ENCODE peak calls at places on chromosomes 5 and 9, in five cellular contexts. G is adrenal gland, E is fibroblast of lung, F is tibial artery, Q is Panc1. U is an unnamed sample.

GRCh38 chr5:66477591-66477990 is 118.6 kb upstream of the MAST4 start:
- DNase-seq in G (no peak), E (no peak), F (no peak), Q (no peak), U (no peak)

GRCh38 chr5:1472964-1473628 is 27.9 kb upstream of the SLC6A3 start:
- DNase-seq in G (no peak), E (no peak), F (no peak), Q (no peak), U (no peak)

GRCh38 chr9:121972501-121972981 is 120.6 kb downstream of the TTLL11 start:
- DNase-seq in G (peak; percentile 55), E (no peak), F (no peak), Q (no peak), U (peak; percentile 89)

GRCh38 chr5:95962785-95963184 is 1.1 kb upstream of the ELL2 start:
- DNase-seq in G (no peak), E (no peak), F (no peak), Q (peak; percentile 24), U (peak; percentile 21)

GRCh38 chr9:131837316-131837715 is 97.4 kb upstream of the RAPGEF1 start:
- DNase-seq in G (no peak), E (no peak), F (no peak), Q (no peak), U (peak; percentile 46)

GRCh38 chr9:93596399-93596798 is 20.0 kb downstream of the PHF2 start:
- DNase-seq in G (no peak), E (no peak), F (peak; percentile 12), Q (no peak), U (no peak)

GRCh38 chr5:174573210-174574014 is 151.0 kb upstream of the MSX2 start:
- DNase-seq in G (no peak), E (peak; percentile 70), F (no peak), Q (no peak), U (no peak)

GRCh38 chr5:75322066-75322465 is 15.0 kb upstream of the HMGCR start:
- DNase-seq in G (no peak), E (no peak), F (no peak), Q (no peak), U (no peak)

GRCh38 chr5:111834926-111835599 is 78.1 kb upstream of the NREP start:
- DNase-seq in G (no peak), E (peak; percentile 39), F (no peak), Q (no peak), U (no peak)

GRCh38 chr5:73955447-73955846 is 329.5 kb downstream of the ARHGEF28 start:
- DNase-seq in G (no peak), E (no peak), F (no peak), Q (no peak), U (no peak)

GRCh38 chr9:93911871-93912554 is 43.1 kb downstream of the BARX1 start:
- DNase-seq in G (no peak), E (no peak), F (no peak), Q (no peak), U (no peak)

GRCh38 chr5:172172912-172173591 is 15.0 kb downstream of the STK10 start:
- DNase-seq in G (no peak), E (no peak), F (no peak), Q (no peak), U (no peak)

GRCh38 chr5:169827769-169828168 is 152.5 kb downstream of the INSYN2B start:
- DNase-seq in G (no peak), E (no peak), F (no peak), Q (no peak), U (no peak)

GRCh38 chr9:32431940-32432555 is 47.6 kb downstream of the ACO1 start:
- DNase-seq in G (peak; percentile 43), E (peak; percentile 67), F (no peak), Q (no peak), U (peak; percentile 72)

GRCh38 chr9:16267336-16268036 is 603.0 kb downstream of the BNC2 start:
- DNase-seq in G (no peak), E (peak; percentile 76), F (no peak), Q (no peak), U (peak; percentile 81)

GRCh38 chr9:133234577-133235322 is 25.7 kb upstream of the OBP2B start:
- DNase-seq in G (no peak), E (no peak), F (peak; percentile 56), Q (no peak), U (no peak)

DNA sequence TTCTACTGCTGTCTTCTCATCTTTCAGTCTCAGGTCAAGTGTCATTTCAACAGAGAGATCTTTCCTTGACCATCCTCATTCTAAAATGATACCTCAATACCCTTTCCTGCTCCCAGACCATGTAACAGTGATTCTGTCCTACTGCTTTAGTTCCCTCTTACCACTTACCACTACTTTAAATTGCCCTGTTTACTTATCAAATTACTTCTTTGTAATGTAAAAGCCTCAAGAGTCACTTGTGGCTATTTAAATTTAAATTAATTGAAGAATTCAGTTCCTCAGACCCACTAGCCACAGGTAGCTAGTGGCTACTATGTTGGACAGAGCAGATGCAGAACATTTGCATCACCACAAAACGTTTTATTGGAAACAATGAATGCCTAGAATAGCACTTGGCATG is 217.3 kb downstream of the ADAMTS6 start:
- DNase-seq in G (no peak), E (no peak), F (no peak), Q (no peak), U (no peak)
- H3K27ac ChIP-seq in G (no peak overlapping the region), E (no peak overlapping the region), F (no peak overlapping the region), Q (no peak overlapping the region), U (no peak overlapping the region)

GRCh38 chr9:108836771-108837170 is 19.0 kb downstream of the ACTL7B start:
- DNase-seq in G (no peak), E (no peak), F (no peak), Q (no peak), U (peak; percentile 57)
- H3K27ac ChIP-seq in G (no peak overlapping the region), E (no peak overlapping the region), F (no peak overlapping the region), Q (no peak overlapping the region), U (no peak overlapping the region)

GRCh38 chr5:36614657-36615308 is 8.4 kb downstream of the SLC1A3 start:
- DNase-seq in G (no peak), E (no peak), F (no peak), Q (no peak), U (peak; percentile 28)
- H3K27ac ChIP-seq in G (no peak overlapping the region), E (no peak overlapping the region), F (no peak overlapping the region), Q (no peak overlapping the region), U (no peak overlapping the region)

GRCh38 chr9:36158917-36159316 is 10.3 kb upstream of the CCIN start:
- DNase-seq in G (no peak), E (no peak), F (no peak), Q (no peak), U (no peak)

GRCh38 chr9:36162211-36162610 is 7.0 kb upstream of the CCIN start:
- DNase-seq in G (no peak), E (no peak), F (peak; percentile 59), Q (no peak), U (no peak)

GRCh38 chr9:36163840-36164175 is 5.4 kb upstream of the CCIN start:
- DNase-seq in G (no peak), E (peak; percentile 34), F (peak; percentile 59), Q (no peak), U (no peak)

GRCh38 chr9:36163049-36163839 is 5.9 kb upstream of the CCIN start:
- DNase-seq in G (peak; percentile 94), E (peak; percentile 93), F (peak; percentile 86), Q (no peak), U (peak; percentile 96)

DNA sequence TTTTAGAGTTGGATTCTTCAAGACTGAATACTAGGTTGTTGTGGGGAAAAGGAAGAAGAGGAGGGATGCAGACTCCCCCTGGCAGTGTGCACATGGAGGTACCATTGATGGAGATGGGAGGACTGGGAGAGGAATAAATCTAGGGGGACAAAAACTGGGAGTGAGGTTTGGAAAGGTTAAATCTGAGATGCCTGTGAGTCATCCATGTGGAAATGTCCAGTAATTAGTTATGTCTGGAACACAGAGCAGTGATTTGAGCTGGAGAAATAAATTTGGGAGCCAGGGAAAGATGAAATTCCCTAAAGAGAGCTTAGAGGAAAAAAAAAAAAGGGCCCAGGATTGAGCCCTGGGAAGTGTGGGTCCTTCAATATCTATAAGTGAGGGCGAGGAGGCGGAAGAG is 8.0 kb upstream of the CCIN start:
- DNase-seq in G (no peak), E (peak; percentile 56), F (peak; percentile 23), Q (no peak), U (no peak)
- H3K27ac ChIP-seq in G (peak overlapping the region; percentile 20), E (no peak overlapping the region), F (peak overlapping the region; percentile 53), Q (no peak overlapping the region), U (no peak overlapping the region)

DNA sequence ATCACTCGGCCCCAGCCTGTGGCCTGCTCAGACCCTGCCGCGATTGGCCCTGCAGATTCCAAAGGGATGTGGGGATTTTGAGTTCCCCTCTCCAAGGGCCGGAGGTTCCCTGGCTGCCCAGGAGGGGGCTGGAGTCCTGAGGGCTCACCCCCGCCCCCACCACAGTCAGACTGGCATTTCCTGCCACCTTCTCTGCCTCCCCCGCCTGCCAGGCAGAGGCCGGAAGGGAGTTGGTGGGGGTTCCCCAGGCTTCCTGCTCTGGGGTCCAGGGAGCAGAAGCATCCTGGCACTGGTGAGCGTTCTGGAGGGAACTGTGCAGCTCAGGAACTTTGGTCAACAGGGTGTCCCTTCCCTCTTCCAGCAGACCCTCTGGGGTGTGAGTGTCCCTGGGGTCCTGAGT is 70.6 kb downstream of the RXRA start:
- DNase-seq in G (no peak), E (no peak), F (no peak), Q (no peak), U (no peak)
- H3K27ac ChIP-seq in G (no peak overlapping the region), E (no peak overlapping the region), F (no peak overlapping the region), Q (no peak overlapping the region), U (no peak overlapping the region)